ENCODE peak calls at places on chromosomes 13 and 19, in nine cellular contexts. H, E, I, R, M, B, X, W and L are unnamed samples.

GRCh38 chr19:47608908-47609879 is at the start of gene BICRA:
- DNase-seq in E (peak), W (peak), M (peak), I (peak), B (peak), R (peak), H (peak), X (peak), L (peak)

GRCh38 chr19:2249010-2249866 is at the start of gene AMH:
- DNase-seq in X (no peak), W (no peak), R (no peak), M (no peak), E (no peak), B (no peak), I (no peak), H (peak), L (no peak)

GRCh38 chr13:28621439-28621838 is 37.5 kb upstream of the POMP start:
- DNase-seq in R (no peak), I (no peak), B (peak), W (no peak), H (no peak), X (no peak), E (no peak), M (no peak), L (no peak)

GRCh38 chr19:39696418-39696817 is 7.9 kb upstream of the LGALS14 start:
- DNase-seq in B (no peak), I (no peak), X (no peak), M (no peak), W (no peak), R (no peak), H (no peak), E (no peak), L (no peak)

GRCh38 chr13:38417727-38418126 is 68.1 kb downstream of the UFM1 start:
- DNase-seq in I (no peak), W (no peak), R (no peak), H (peak), E (peak), M (no peak), B (no peak), X (no peak), L (no peak)

GRCh38 chr19:55640043-55640576 is 692 bp upstream of the ZNF580 start:
- DNase-seq in B (peak), H (no peak), I (peak), E (peak), R (peak), M (no peak), W (peak), X (no peak), L (no peak)

GRCh38 chr19:51807111-51807701 is 12.2 kb downstream of the FPR3 start:
- DNase-seq in M (no peak), B (peak), I (no peak), X (no peak), E (no peak), W (no peak), H (peak), R (no peak), L (no peak)

GRCh38 chr13:51733656-51734334 is 70.2 kb downstream of the DHRS12 start:
- DNase-seq in E (peak), W (no peak), B (no peak), I (no peak), H (no peak), M (no peak), X (no peak), R (no peak), L (no peak)

GRCh38 chr19:37926255-37926654 is 19.2 kb downstream of the SIPA1L3 start:
- DNase-seq in W (no peak), B (no peak), H (no peak), R (no peak), I (no peak), X (no peak), M (no peak), E (no peak), L (peak)

GRCh38 chr13:113535381-113535781 is 44.9 kb upstream of the DCUN1D2 start:
- DNase-seq in R (no peak), M (no peak), B (no peak), X (no peak), W (no peak), I (peak), H (no peak), E (no peak), L (no peak)

GRCh38 chr13:23889598-23890224 is 511 bp upstream of the MIPEP start:
- DNase-seq in B (no peak), M (no peak), H (no peak), W (no peak), R (no peak), X (no peak), E (no peak), I (no peak), L (no peak)

GRCh38 chr13:30129411-30129810 is 177.9 kb downstream of the KATNAL1 start:
- DNase-seq in R (no peak), B (no peak), W (no peak), X (no peak), I (no peak), M (no peak), H (no peak), E (no peak), L (no peak)

GRCh38 chr13:29901714-29902631 is 51.6 kb upstream of the UBL3 start:
- DNase-seq in M (no peak), W (no peak), E (peak), R (peak), H (no peak), B (peak), I (no peak), X (no peak), L (no peak)

GRCh38 chr13:48975101-48975925 is at the start of gene FNDC3A:
- DNase-seq in M (no peak), B (peak), R (peak), I (peak), E (peak), X (no peak), W (peak), H (peak), L (peak)

GRCh38 chr13:113974304-113975281 is 717 bp upstream of the C13orf46 start:
- DNase-seq in I (peak), W (no peak), M (no peak), H (no peak), X (no peak), E (no peak), B (no peak), R (no peak), L (no peak)

GRCh38 chr13:50686547-50686946 is 156.9 kb downstream of the DLEU7 start:
- DNase-seq in W (no peak), R (no peak), B (no peak), E (no peak), H (no peak), I (no peak), X (no peak), M (no peak), L (no peak)

GRCh38 chr19:35462476-35462953 is 14.5 kb downstream of the FFAR2 start:
- DNase-seq in I (no peak), H (no peak), W (no peak), B (peak), M (no peak), R (no peak), X (no peak), E (no peak), L (no peak)

GRCh38 chr13:47794963-47795362 is 206.1 kb downstream of the SUCLA2 start:
- DNase-seq in H (no peak), W (no peak), B (no peak), M (no peak), I (no peak), X (no peak), R (no peak), E (peak), L (peak)

GRCh38 chr19:58229255-58229639 is 533 bp downstream of the ZNF544 start:
- DNase-seq in E (peak), W (no peak), X (no peak), I (no peak), R (peak), M (no peak), H (peak), B (no peak), L (no peak)

GRCh38 chr19:17692566-17692965 is 4.4 kb upstream of the UNC13A start:
- DNase-seq in H (no peak), M (no peak), W (no peak), B (no peak), X (no peak), I (no peak), E (no peak), R (no peak), L (no peak)

GRCh38 chr13:48993150-48993549 is 17.4 kb downstream of the FNDC3A start:
- DNase-seq in E (no peak), H (no peak), M (no peak), I (no peak), R (no peak), W (no peak), B (no peak), X (no peak), L (no peak)

DNA sequence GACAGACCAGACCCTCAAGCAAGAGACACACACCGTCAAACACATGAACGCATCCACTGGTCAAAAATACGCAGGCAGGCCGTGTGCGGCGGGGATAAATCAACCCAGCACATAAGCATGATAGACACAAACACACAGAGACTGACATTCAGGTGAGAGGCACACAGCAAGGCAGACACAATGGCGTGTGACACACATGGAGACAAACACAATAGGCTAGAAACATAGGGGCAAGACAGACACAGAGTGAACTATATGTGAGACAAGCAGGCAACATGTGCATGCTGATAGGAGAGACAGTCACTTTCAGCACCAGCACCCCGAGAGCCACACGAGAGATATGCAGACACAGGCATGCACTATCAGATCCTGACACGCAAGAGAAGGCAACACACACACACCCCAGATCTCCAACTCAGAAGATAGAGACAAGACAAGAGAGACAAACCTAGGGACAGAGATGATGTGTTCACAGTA is 6.9 kb upstream of the JUNB start:
- DNase-seq in B (no peak), E (peak), R (no peak), I (no peak), H (no peak), W (no peak), M (no peak), X (no peak), L (no peak)
- TF ChIP-seq POLR2A in B (no peak), E (no peak), R (no peak), I (no peak), H (no peak), W (no peak), M (no peak), X (no peak), L (no peak)

DNA sequence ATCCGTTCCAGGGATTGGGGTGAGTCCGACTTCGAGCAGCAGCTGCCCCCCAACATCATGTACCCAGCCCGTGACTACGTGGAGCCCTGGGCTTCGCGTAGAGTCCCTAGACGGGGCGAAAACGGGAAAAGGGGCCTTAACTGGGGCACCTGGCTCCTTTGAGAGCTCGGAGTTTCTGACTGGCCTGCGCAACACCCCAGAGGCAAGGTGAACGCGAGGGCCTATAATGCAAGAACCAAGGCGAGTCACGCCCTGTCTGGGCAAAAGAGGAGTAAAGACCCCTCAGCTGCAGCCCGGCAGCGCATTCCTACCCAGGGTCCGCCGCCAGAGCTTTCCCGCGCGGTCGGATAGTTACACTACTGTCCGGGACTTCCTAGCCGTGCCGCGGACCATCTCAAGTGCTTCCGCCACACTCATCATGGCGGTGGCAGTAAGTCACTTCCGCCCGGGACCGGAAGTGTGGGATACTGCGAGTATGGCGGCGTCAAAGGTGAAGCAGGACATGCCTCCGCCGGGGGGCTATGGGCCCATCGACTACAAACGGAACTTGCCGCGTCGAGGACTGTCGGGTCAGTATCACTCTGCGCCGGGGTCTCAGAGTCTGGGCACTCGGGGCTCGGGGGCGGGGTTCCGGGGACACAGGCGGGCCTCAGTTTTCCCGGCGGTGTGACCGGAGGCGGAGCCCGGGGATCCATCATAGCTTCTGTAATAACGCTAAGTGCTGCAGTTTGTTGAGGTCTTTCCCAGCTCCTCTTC is at the start of gene NDUFA13:
- DNase-seq in I (peak), B (peak), R (peak), X (peak), H (peak), E (peak), M (peak), W (peak), L (peak)
- TF ChIP-seq POLR2A in I (peak), B (peak), R (peak), X (peak), H (peak), E (peak), M (peak), W (peak), L (peak)

DNA sequence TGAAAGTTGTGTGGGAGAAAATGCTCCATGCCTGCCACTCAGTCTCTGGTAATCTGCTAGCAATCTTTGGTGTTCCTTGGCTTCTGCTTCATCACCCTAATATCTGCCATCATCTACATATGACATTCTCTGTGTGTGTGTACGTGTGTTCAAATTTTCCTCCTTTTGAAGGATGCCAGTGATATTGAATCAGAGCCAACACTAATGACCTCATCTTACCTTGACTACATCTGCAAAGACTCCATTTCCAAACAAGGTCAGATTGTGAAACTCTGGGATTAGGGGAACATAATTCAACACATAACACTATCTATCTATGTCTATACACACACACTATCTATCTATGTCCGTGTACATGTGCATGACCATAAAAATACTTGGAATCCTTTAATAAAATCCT is 81.4 kb upstream of the IRS2 start:
- DNase-seq in X (no peak), I (no peak), H (no peak), W (no peak), R (no peak), B (no peak), E (no peak), M (no peak), L (no peak)
- TF ChIP-seq POLR2A in X (no peak), I (no peak), H (no peak), W (no peak), R (no peak), B (no peak), E (no peak), M (no peak), L (no peak)

GRCh38 chr19:30105723-30106122 is 163.7 kb downstream of the URI1 start:
- DNase-seq in E (no peak), I (no peak), B (no peak), W (no peak), H (no peak), X (no peak), R (no peak), M (no peak), L (no peak)
- TF ChIP-seq POLR2A in E (no peak), I (no peak), B (no peak), W (no peak), H (no peak), X (no peak), R (no peak), M (no peak), L (no peak)